ENCODE peak calls at places on chromosomes 5 and 9, in eight cellular contexts. One of them, this sample, is unnamed. For H3K4me1, the result is how much of the 10 kb centered on the place peaks cover.

GRCh38 chr5:167889276-167889675 is 402.2 kb upstream of the WWC1 start:
- DNase-seq in astrocyte: no peak
- DNase-seq in body of pancreas: no peak
- DNase-seq in transverse colon: no peak
- DNase-seq in PC-3: no peak
- DNase-seq in CD8-positive, alpha-beta T cell: no peak
- DNase-seq in endodermal cell: no peak
- DNase-seq in A549: no peak
- DNase-seq in this sample: no peak

GRCh38 chr5:55064523-55064922 is 37.9 kb upstream of the GZMA start:
- DNase-seq in astrocyte: no peak
- DNase-seq in body of pancreas: no peak
- DNase-seq in transverse colon: no peak
- DNase-seq in PC-3: no peak
- DNase-seq in CD8-positive, alpha-beta T cell: no peak
- DNase-seq in endodermal cell: no peak
- DNase-seq in A549: no peak
- DNase-seq in this sample: no peak

GRCh38 chr5:124866355-124867063 is 120.1 kb upstream of the ZNF608 start:
- DNase-seq in astrocyte: peak
- DNase-seq in body of pancreas: no peak
- DNase-seq in transverse colon: no peak
- DNase-seq in PC-3: no peak
- DNase-seq in CD8-positive, alpha-beta T cell: no peak
- DNase-seq in endodermal cell: no peak
- DNase-seq in A549: no peak
- DNase-seq in this sample: no peak

GRCh38 chr5:151451626-151452520 is 4.5 kb downstream of the SLC36A1 start:
- DNase-seq in astrocyte: peak
- DNase-seq in body of pancreas: no peak
- DNase-seq in transverse colon: no peak
- DNase-seq in PC-3: peak
- DNase-seq in CD8-positive, alpha-beta T cell: no peak
- DNase-seq in endodermal cell: no peak
- DNase-seq in A549: peak
- DNase-seq in this sample: no peak

GRCh38 chr9:16191691-16192402 is 639.0 kb downstream of the CCDC171 start:
- DNase-seq in astrocyte: peak
- DNase-seq in body of pancreas: peak
- DNase-seq in transverse colon: peak
- DNase-seq in PC-3: peak
- DNase-seq in CD8-positive, alpha-beta T cell: peak
- DNase-seq in endodermal cell: peak
- DNase-seq in A549: peak
- DNase-seq in this sample: peak

GRCh38 chr9:81729141-81729540 is 39.8 kb upstream of the TLE1 start:
- DNase-seq in astrocyte: no peak
- DNase-seq in body of pancreas: no peak
- DNase-seq in transverse colon: no peak
- DNase-seq in PC-3: no peak
- DNase-seq in CD8-positive, alpha-beta T cell: no peak
- DNase-seq in endodermal cell: no peak
- DNase-seq in A549: no peak
- DNase-seq in this sample: no peak

GRCh38 chr9:124355032-124355940 is 60.0 kb downstream of the PSMB7 start:
- DNase-seq in astrocyte: no peak
- DNase-seq in body of pancreas: no peak
- DNase-seq in transverse colon: no peak
- DNase-seq in PC-3: no peak
- DNase-seq in CD8-positive, alpha-beta T cell: no peak
- DNase-seq in endodermal cell: peak
- DNase-seq in A549: no peak
- DNase-seq in this sample: no peak

GRCh38 chr9:34929506-34930102 is 28.5 kb upstream of the PHF24 start:
- DNase-seq in astrocyte: peak
- DNase-seq in body of pancreas: peak
- DNase-seq in transverse colon: no peak
- DNase-seq in PC-3: peak
- DNase-seq in CD8-positive, alpha-beta T cell: no peak
- DNase-seq in endodermal cell: peak
- DNase-seq in A549: peak
- DNase-seq in this sample: no peak

GRCh38 chr9:134163374-134164196 is 779 bp downstream of the RNU6ATAC start:
- DNase-seq in astrocyte: peak
- DNase-seq in body of pancreas: peak
- DNase-seq in transverse colon: peak
- DNase-seq in PC-3: peak
- DNase-seq in CD8-positive, alpha-beta T cell: peak
- DNase-seq in endodermal cell: peak
- DNase-seq in A549: no peak
- DNase-seq in this sample: peak

GRCh38 chr9:127979333-127980055 is 1.3 kb downstream of the EEIG1 start:
- DNase-seq in astrocyte: peak
- DNase-seq in body of pancreas: peak
- DNase-seq in transverse colon: peak
- DNase-seq in PC-3: peak
- DNase-seq in CD8-positive, alpha-beta T cell: peak
- DNase-seq in endodermal cell: peak
- DNase-seq in A549: peak
- DNase-seq in this sample: peak

GRCh38 chr5:6581559-6582426 is 51.1 kb downstream of the NSUN2 start:
- DNase-seq in astrocyte: peak
- DNase-seq in body of pancreas: no peak
- DNase-seq in transverse colon: no peak
- DNase-seq in PC-3: no peak
- DNase-seq in CD8-positive, alpha-beta T cell: no peak
- DNase-seq in endodermal cell: no peak
- DNase-seq in A549: no peak
- DNase-seq in this sample: no peak

GRCh38 chr5:76074487-76074886 is 8.7 kb upstream of the SV2C start:
- DNase-seq in astrocyte: no peak
- DNase-seq in body of pancreas: no peak
- DNase-seq in transverse colon: peak
- DNase-seq in PC-3: peak
- DNase-seq in CD8-positive, alpha-beta T cell: peak
- DNase-seq in endodermal cell: peak
- DNase-seq in A549: no peak
- DNase-seq in this sample: peak

GRCh38 chr9:109349431-109349846 is 28.6 kb upstream of the EPB41L4B start:
- DNase-seq in astrocyte: peak
- DNase-seq in body of pancreas: peak
- DNase-seq in transverse colon: no peak
- DNase-seq in PC-3: peak
- DNase-seq in CD8-positive, alpha-beta T cell: no peak
- DNase-seq in endodermal cell: no peak
- DNase-seq in A549: peak
- DNase-seq in this sample: no peak

GRCh38 chr9:18768951-18769622 is 263.9 kb downstream of the SAXO1 start:
- DNase-seq in astrocyte: no peak
- DNase-seq in body of pancreas: no peak
- DNase-seq in transverse colon: no peak
- DNase-seq in PC-3: no peak
- DNase-seq in CD8-positive, alpha-beta T cell: no peak
- DNase-seq in endodermal cell: no peak
- DNase-seq in A549: no peak
- DNase-seq in this sample: no peak

GRCh38 chr9:81906656-81907055 is 21.6 kb upstream of the SPATA31D4 start:
- DNase-seq in astrocyte: peak
- DNase-seq in body of pancreas: no peak
- DNase-seq in transverse colon: no peak
- DNase-seq in PC-3: peak
- DNase-seq in CD8-positive, alpha-beta T cell: no peak
- DNase-seq in endodermal cell: no peak
- DNase-seq in A549: no peak
- DNase-seq in this sample: no peak

GRCh38 chr9:110126986-110127864 is 80.7 kb downstream of the C9orf152 start:
- DNase-seq in astrocyte: peak
- DNase-seq in body of pancreas: peak
- DNase-seq in transverse colon: peak
- DNase-seq in PC-3: no peak
- DNase-seq in CD8-positive, alpha-beta T cell: no peak
- DNase-seq in endodermal cell: peak
- DNase-seq in A549: no peak
- DNase-seq in this sample: peak

GRCh38 chr5:31364881-31365636 is 166.8 kb downstream of the DROSHA start:
- DNase-seq in astrocyte: peak
- DNase-seq in body of pancreas: no peak
- DNase-seq in transverse colon: no peak
- DNase-seq in PC-3: peak
- DNase-seq in CD8-positive, alpha-beta T cell: no peak
- DNase-seq in endodermal cell: no peak
- DNase-seq in A549: no peak
- DNase-seq in this sample: no peak

GRCh38 chr9:137632432-137633161 is 13.8 kb downstream of the EHMT1 start:
- DNase-seq in astrocyte: no peak
- DNase-seq in body of pancreas: no peak
- DNase-seq in transverse colon: no peak
- DNase-seq in PC-3: no peak
- DNase-seq in CD8-positive, alpha-beta T cell: no peak
- DNase-seq in endodermal cell: no peak
- DNase-seq in A549: no peak
- DNase-seq in this sample: peak
- H3K4me1 ChIP-seq in astrocyte: under half
- H3K4me1 ChIP-seq in body of pancreas: under half
- H3K4me1 ChIP-seq in transverse colon: under half
- H3K4me1 ChIP-seq in PC-3: under half
- H3K4me1 ChIP-seq in CD8-positive, alpha-beta T cell: half or more
- H3K4me1 ChIP-seq in endodermal cell: under half
- H3K4me1 ChIP-seq in A549: under half
- H3K4me1 ChIP-seq in this sample: under half

GRCh38 chr5:95646569-95647330 is at the start of gene RFESD:
- DNase-seq in astrocyte: peak
- DNase-seq in body of pancreas: peak
- DNase-seq in transverse colon: peak
- DNase-seq in PC-3: peak
- DNase-seq in CD8-positive, alpha-beta T cell: peak
- DNase-seq in endodermal cell: peak
- DNase-seq in A549: peak
- DNase-seq in this sample: peak

GRCh38 chr5:95647331-95647659 is 718 bp downstream of the RFESD start:
- DNase-seq in astrocyte: no peak
- DNase-seq in body of pancreas: no peak
- DNase-seq in transverse colon: no peak
- DNase-seq in PC-3: no peak
- DNase-seq in CD8-positive, alpha-beta T cell: no peak
- DNase-seq in endodermal cell: no peak
- DNase-seq in A549: no peak
- DNase-seq in this sample: no peak

GRCh38 chr5:95643152-95643551 is 3.4 kb upstream of the RFESD start:
- DNase-seq in astrocyte: no peak
- DNase-seq in body of pancreas: no peak
- DNase-seq in transverse colon: no peak
- DNase-seq in PC-3: no peak
- DNase-seq in CD8-positive, alpha-beta T cell: no peak
- DNase-seq in endodermal cell: no peak
- DNase-seq in A549: no peak
- DNase-seq in this sample: no peak

GRCh38 chr5:95641803-95642220 is 4.8 kb upstream of the RFESD start:
- DNase-seq in astrocyte: no peak
- DNase-seq in body of pancreas: peak
- DNase-seq in transverse colon: no peak
- DNase-seq in PC-3: no peak
- DNase-seq in CD8-positive, alpha-beta T cell: no peak
- DNase-seq in endodermal cell: no peak
- DNase-seq in A549: no peak
- DNase-seq in this sample: no peak

GRCh38 chr5:95644351-95645042 is 2.1 kb upstream of the RFESD start:
- DNase-seq in astrocyte: peak
- DNase-seq in body of pancreas: peak
- DNase-seq in transverse colon: peak
- DNase-seq in PC-3: peak
- DNase-seq in CD8-positive, alpha-beta T cell: peak
- DNase-seq in endodermal cell: peak
- DNase-seq in A549: peak
- DNase-seq in this sample: peak
- TF ChIP-seq CTCF in astrocyte: peak
- TF ChIP-seq CTCF in body of pancreas: peak
- TF ChIP-seq CTCF in transverse colon: peak
- TF ChIP-seq CTCF in PC-3: peak
- TF ChIP-seq CTCF in CD8-positive, alpha-beta T cell: peak
- TF ChIP-seq CTCF in endodermal cell: peak
- TF ChIP-seq CTCF in A549: peak
- TF ChIP-seq CTCF in this sample: peak

DNA sequence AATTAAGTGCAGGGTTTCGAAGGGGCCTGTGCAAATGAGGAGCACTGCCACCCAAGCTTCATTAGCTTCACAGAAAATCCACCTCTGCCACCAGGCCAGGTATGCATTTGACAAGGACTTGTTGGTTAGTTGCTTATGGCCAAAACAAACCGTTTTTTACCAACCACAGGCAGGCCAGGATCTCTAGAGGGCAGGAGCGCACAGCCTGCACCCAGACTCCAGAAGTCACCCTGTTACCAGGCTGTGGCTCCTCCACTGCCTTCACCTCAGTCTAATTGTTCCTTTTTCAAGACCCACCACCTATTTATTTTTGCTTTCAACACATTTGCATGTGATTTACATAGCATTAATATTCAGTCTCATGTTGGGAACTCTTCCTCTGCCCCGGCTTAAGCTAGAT is 78.3 kb upstream of the HSPA9 start:
- DNase-seq in astrocyte: no peak
- DNase-seq in body of pancreas: no peak
- DNase-seq in transverse colon: no peak
- DNase-seq in PC-3: peak
- DNase-seq in CD8-positive, alpha-beta T cell: no peak
- DNase-seq in endodermal cell: peak
- DNase-seq in A549: peak
- DNase-seq in this sample: no peak
- H3K4me1 ChIP-seq in astrocyte: under half
- H3K4me1 ChIP-seq in body of pancreas: under half
- H3K4me1 ChIP-seq in transverse colon: under half
- H3K4me1 ChIP-seq in PC-3: under half
- H3K4me1 ChIP-seq in CD8-positive, alpha-beta T cell: under half
- H3K4me1 ChIP-seq in endodermal cell: under half
- H3K4me1 ChIP-seq in A549: under half
- H3K4me1 ChIP-seq in this sample: under half

GRCh38 chr5:133998807-133999206 is 6.0 kb downstream of the VDAC1 start:
- DNase-seq in astrocyte: no peak
- DNase-seq in body of pancreas: no peak
- DNase-seq in transverse colon: no peak
- DNase-seq in PC-3: no peak
- DNase-seq in CD8-positive, alpha-beta T cell: no peak
- DNase-seq in endodermal cell: no peak
- DNase-seq in A549: no peak
- DNase-seq in this sample: no peak

GRCh38 chr5:133995341-133995740 is 9.4 kb downstream of the VDAC1 start:
- DNase-seq in astrocyte: no peak
- DNase-seq in body of pancreas: no peak
- DNase-seq in transverse colon: no peak
- DNase-seq in PC-3: no peak
- DNase-seq in CD8-positive, alpha-beta T cell: no peak
- DNase-seq in endodermal cell: peak
- DNase-seq in A549: no peak
- DNase-seq in this sample: no peak

GRCh38 chr5:133994990-133995333 is 9.8 kb downstream of the VDAC1 start:
- DNase-seq in astrocyte: no peak
- DNase-seq in body of pancreas: no peak
- DNase-seq in transverse colon: no peak
- DNase-seq in PC-3: no peak
- DNase-seq in CD8-positive, alpha-beta T cell: no peak
- DNase-seq in endodermal cell: no peak
- DNase-seq in A549: no peak
- DNase-seq in this sample: no peak

GRCh38 chr5:133995903-133996563 is 8.7 kb downstream of the VDAC1 start:
- DNase-seq in astrocyte: no peak
- DNase-seq in body of pancreas: no peak
- DNase-seq in transverse colon: no peak
- DNase-seq in PC-3: no peak
- DNase-seq in CD8-positive, alpha-beta T cell: no peak
- DNase-seq in endodermal cell: no peak
- DNase-seq in A549: no peak
- DNase-seq in this sample: no peak

GRCh38 chr5:133996683-133997252 is 8.0 kb downstream of the VDAC1 start:
- DNase-seq in astrocyte: no peak
- DNase-seq in body of pancreas: no peak
- DNase-seq in transverse colon: no peak
- DNase-seq in PC-3: peak
- DNase-seq in CD8-positive, alpha-beta T cell: no peak
- DNase-seq in endodermal cell: peak
- DNase-seq in A549: no peak
- DNase-seq in this sample: no peak
- TF ChIP-seq CTCF in astrocyte: peak
- TF ChIP-seq CTCF in body of pancreas: peak
- TF ChIP-seq CTCF in transverse colon: peak
- TF ChIP-seq CTCF in PC-3: peak
- TF ChIP-seq CTCF in CD8-positive, alpha-beta T cell: peak
- TF ChIP-seq CTCF in endodermal cell: peak
- TF ChIP-seq CTCF in A549: peak
- TF ChIP-seq CTCF in this sample: no peak

This sample was measured in mucosa of descending colon.